ENCODE peak calls at places on chromosomes 11 and 22, in six cellular contexts. Q is putamen, V is GM19239, Z is fibroblast of lung, H is left kidney, D is BE2C. L is an unnamed sample.

GRCh38 chr22:17352798-17353197 is 16.5 kb upstream of the CECR2 start:
- DNase-seq in Q (no peak), V (no peak), Z (no peak), H (no peak), D (no peak), L (no peak)

GRCh38 chr22:49763696-49764095 is 64.0 kb downstream of the BRD1 start:
- DNase-seq in Q (no peak), V (no peak), Z (no peak), H (no peak), D (no peak), L (no peak)

GRCh38 chr11:69055598-69056516 is 7.1 kb downstream of the TPCN2 start:
- DNase-seq in Q (peak; percentile 82), V (peak; percentile 88), Z (no peak), H (no peak), D (peak; percentile 80), L (no peak)

GRCh38 chr11:9047986-9048522 is 43.3 kb downstream of the SCUBE2 start:
- DNase-seq in Q (no peak), V (no peak), Z (no peak), H (peak; percentile 64), D (no peak), L (peak; percentile 83)

GRCh38 chr11:17668166-17668565 is 51.2 kb upstream of the MYOD1 start:
- DNase-seq in Q (no peak), V (no peak), Z (no peak), H (no peak), D (no peak), L (no peak)

GRCh38 chr11:10350341-10350740 is 45.5 kb downstream of the ADM start:
- DNase-seq in Q (no peak), V (no peak), Z (peak; percentile 90), H (no peak), D (no peak), L (peak; percentile 28)

GRCh38 chr11:74669311-74670160 is 61.7 kb downstream of the CHRDL2 start:
- DNase-seq in Q (no peak), V (no peak), Z (no peak), H (no peak), D (no peak), L (no peak)

GRCh38 chr22:29799217-29799680 is 32.1 kb downstream of the UQCR10 start:
- DNase-seq in Q (peak; percentile 70), V (no peak), Z (peak; percentile 97), H (no peak), D (peak; percentile 78), L (no peak)

GRCh38 chr11:73288873-73289707 is 17.0 kb downstream of the P2RY6 start:
- DNase-seq in Q (peak; percentile 68), V (peak; percentile 69), Z (peak; percentile 85), H (peak; percentile 85), D (peak; percentile 90), L (peak; percentile 84)

GRCh38 chr22:19868773-19869471 is 14.2 kb upstream of the GNB1L start:
- DNase-seq in Q (peak; percentile 60), V (no peak), Z (no peak), H (no peak), D (peak; percentile 6), L (peak; percentile 35)

GRCh38 chr11:130631119-130631518 is 182.7 kb downstream of the ADAMTS15 start:
- DNase-seq in Q (no peak), V (no peak), Z (peak; percentile 97), H (no peak), D (no peak), L (no peak)

GRCh38 chr11:60985991-60986915 is 14.8 kb downstream of the CD6 start:
- DNase-seq in Q (no peak), V (no peak), Z (peak; percentile 51), H (no peak), D (no peak), L (no peak)

GRCh38 chr11:43868852-43869567 is 11.6 kb upstream of the ALKBH3 start:
- DNase-seq in Q (peak; percentile 33), V (peak; percentile 62), Z (peak; percentile 77), H (no peak), D (no peak), L (peak; percentile 13)

GRCh38 chr11:134559617-134559992 is 147.6 kb upstream of the B3GAT1 start:
- DNase-seq in Q (no peak), V (no peak), Z (no peak), H (no peak), D (no peak), L (no peak)

GRCh38 chr22:47558828-47559700 is 796.6 kb downstream of the TBC1D22A start:
- DNase-seq in Q (no peak), V (no peak), Z (no peak), H (no peak), D (no peak), L (no peak)

L was measured in NCI-H69.